ENCODE peak calls at places on chromosome 21, in four cellular contexts. One of them, this sample, is unnamed.

GRCh38 chr21:37546949-37547614 is 180.5 kb downstream of the DYRK1A start:
- DNase-seq in HEK293T: peak
- DNase-seq in iPS-NIHi11: no peak
- DNase-seq in iris pigment epithelial cell: no peak
- DNase-seq in this sample: peak

GRCh38 chr21:28253378-28253777 is 739.3 kb downstream of the LTN1 start:
- DNase-seq in iris pigment epithelial cell: peak
- DNase-seq in HEK293T: no peak
- DNase-seq in iPS-NIHi11: no peak
- DNase-seq in this sample: no peak

GRCh38 chr21:42653492-42654061 is at the start of gene PDE9A:
- DNase-seq in iPS-NIHi11: peak
- DNase-seq in iris pigment epithelial cell: no peak
- DNase-seq in HEK293T: peak
- DNase-seq in this sample: peak

GRCh38 chr21:21159253-21159899 is 161.2 kb downstream of the NCAM2 start:
- DNase-seq in HEK293T: no peak
- DNase-seq in iPS-NIHi11: no peak
- DNase-seq in iris pigment epithelial cell: peak
- DNase-seq in this sample: no peak

GRCh38 chr21:40416572-40416971 is 430.4 kb downstream of the DSCAM start:
- DNase-seq in HEK293T: no peak
- DNase-seq in iPS-NIHi11: no peak
- DNase-seq in iris pigment epithelial cell: no peak
- DNase-seq in this sample: no peak

GRCh38 chr21:42843021-42843420 is 36.3 kb downstream of the WDR4 start:
- DNase-seq in iris pigment epithelial cell: no peak
- DNase-seq in iPS-NIHi11: no peak
- DNase-seq in HEK293T: no peak
- DNase-seq in this sample: peak

GRCh38 chr21:29547998-29548397 is 249.3 kb downstream of the BACH1 start:
- DNase-seq in iris pigment epithelial cell: no peak
- DNase-seq in iPS-NIHi11: no peak
- DNase-seq in HEK293T: no peak
- DNase-seq in this sample: no peak

GRCh38 chr21:34606051-34606450 is 8.9 kb downstream of the RCAN1 start:
- DNase-seq in iris pigment epithelial cell: no peak
- DNase-seq in iPS-NIHi11: no peak
- DNase-seq in HEK293T: no peak
- DNase-seq in this sample: peak

GRCh38 chr21:17848228-17848627 is 29.1 kb upstream of the C21orf91 start:
- DNase-seq in iris pigment epithelial cell: peak
- DNase-seq in iPS-NIHi11: no peak
- DNase-seq in HEK293T: no peak
- DNase-seq in this sample: no peak

GRCh38 chr21:27171704-27172103 is 204.8 kb upstream of the ADAMTS5 start:
- DNase-seq in iPS-NIHi11: no peak
- DNase-seq in iris pigment epithelial cell: peak
- DNase-seq in HEK293T: no peak
- DNase-seq in this sample: no peak

GRCh38 chr21:42570362-42570761 is 56.7 kb downstream of the SLC37A1 start:
- DNase-seq in iris pigment epithelial cell: no peak
- DNase-seq in HEK293T: no peak
- DNase-seq in iPS-NIHi11: no peak
- DNase-seq in this sample: peak

GRCh38 chr21:27580276-27580675 is 613.4 kb upstream of the ADAMTS5 start:
- DNase-seq in iPS-NIHi11: no peak
- DNase-seq in HEK293T: no peak
- DNase-seq in iris pigment epithelial cell: peak
- DNase-seq in this sample: no peak

GRCh38 chr21:34651642-34652041 is 17.2 kb upstream of the CLIC6 start:
- DNase-seq in iris pigment epithelial cell: no peak
- DNase-seq in HEK293T: no peak
- DNase-seq in iPS-NIHi11: no peak
- DNase-seq in this sample: no peak

GRCh38 chr21:44817914-44818635 is at the start of gene SUMO3:
- DNase-seq in iris pigment epithelial cell: peak
- DNase-seq in HEK293T: peak
- DNase-seq in iPS-NIHi11: peak
- DNase-seq in this sample: peak

GRCh38 chr21:32367158-32367557 is 25.7 kb downstream of the URB1 start:
- DNase-seq in iris pigment epithelial cell: peak
- DNase-seq in iPS-NIHi11: no peak
- DNase-seq in HEK293T: no peak
- DNase-seq in this sample: no peak

GRCh38 chr21:34011660-34012059 is 61.7 kb upstream of the MRPS6 start:
- DNase-seq in iPS-NIHi11: no peak
- DNase-seq in HEK293T: no peak
- DNase-seq in iris pigment epithelial cell: no peak
- DNase-seq in this sample: no peak

GRCh38 chr21:21816778-21817177 is 818.6 kb downstream of the NCAM2 start:
- DNase-seq in HEK293T: no peak
- DNase-seq in iPS-NIHi11: no peak
- DNase-seq in iris pigment epithelial cell: no peak
- DNase-seq in this sample: no peak

GRCh38 chr21:43318368-43318767 is 108.6 kb downstream of the SIK1 start:
- DNase-seq in HEK293T: no peak
- DNase-seq in iPS-NIHi11: no peak
- DNase-seq in iris pigment epithelial cell: no peak
- DNase-seq in this sample: no peak

GRCh38 chr21:39004776-39005605 is 178.3 kb downstream of the PSMG1 start:
- DNase-seq in HEK293T: no peak
- DNase-seq in iris pigment epithelial cell: peak
- DNase-seq in iPS-NIHi11: peak
- DNase-seq in this sample: no peak

GRCh38 chr21:34112316-34113033 is 39.1 kb downstream of the MRPS6 start:
- DNase-seq in HEK293T: no peak
- DNase-seq in iris pigment epithelial cell: peak
- DNase-seq in iPS-NIHi11: no peak
- DNase-seq in this sample: no peak

GRCh38 chr21:33587792-33588484 is 546 bp downstream of the DONSON start:
- DNase-seq in HEK293T: peak
- DNase-seq in iPS-NIHi11: peak
- DNase-seq in iris pigment epithelial cell: peak
- DNase-seq in this sample: no peak

GRCh38 chr21:36987845-36988244 is 18.7 kb upstream of the RIPPLY3 start:
- DNase-seq in iris pigment epithelial cell: no peak
- DNase-seq in iPS-NIHi11: no peak
- DNase-seq in HEK293T: no peak
- DNase-seq in this sample: no peak

GRCh38 chr21:27734146-27734545 is 767.3 kb upstream of the ADAMTS5 start:
- DNase-seq in iPS-NIHi11: no peak
- DNase-seq in HEK293T: no peak
- DNase-seq in iris pigment epithelial cell: peak
- DNase-seq in this sample: no peak

GRCh38 chr21:35259452-35259851 is 210.3 kb upstream of the RUNX1 start:
- DNase-seq in HEK293T: no peak
- DNase-seq in iPS-NIHi11: no peak
- DNase-seq in iris pigment epithelial cell: no peak
- DNase-seq in this sample: no peak

GRCh38 chr21:30793581-30794314 is 19.3 kb downstream of the KRTAP8-1 start:
- DNase-seq in HEK293T: no peak
- DNase-seq in iPS-NIHi11: no peak
- DNase-seq in iris pigment epithelial cell: no peak
- DNase-seq in this sample: no peak

GRCh38 chr21:36799869-36800268 is 101.0 kb downstream of the SIM2 start:
- DNase-seq in HEK293T: no peak
- DNase-seq in iris pigment epithelial cell: no peak
- DNase-seq in iPS-NIHi11: no peak
- DNase-seq in this sample: no peak

GRCh38 chr21:42411891-42412635 is 8.4 kb downstream of the UBASH3A start:
- DNase-seq in iris pigment epithelial cell: no peak
- DNase-seq in HEK293T: no peak
- DNase-seq in iPS-NIHi11: peak
- DNase-seq in this sample: peak

GRCh38 chr21:34367320-34367935 is 3.6 kb downstream of the KCNE2 start:
- DNase-seq in iPS-NIHi11: peak
- DNase-seq in HEK293T: peak
- DNase-seq in iris pigment epithelial cell: peak
- DNase-seq in this sample: peak

GRCh38 chr21:28215214-28215954 is 777.3 kb downstream of the LTN1 start:
- DNase-seq in iris pigment epithelial cell: peak
- DNase-seq in HEK293T: no peak
- DNase-seq in iPS-NIHi11: no peak
- DNase-seq in this sample: no peak

GRCh38 chr21:37383066-37383465 is 16.5 kb downstream of the DYRK1A start:
- DNase-seq in HEK293T: no peak
- DNase-seq in iPS-NIHi11: no peak
- DNase-seq in iris pigment epithelial cell: no peak
- DNase-seq in this sample: no peak

GRCh38 chr21:45410865-45411809 is 6.2 kb downstream of the COL18A1 start:
- DNase-seq in iris pigment epithelial cell: no peak
- DNase-seq in HEK293T: no peak
- DNase-seq in iPS-NIHi11: no peak
- DNase-seq in this sample: peak

GRCh38 chr21:33053986-33054385 is 16.0 kb upstream of the OLIG1 start:
- DNase-seq in iPS-NIHi11: no peak
- DNase-seq in iris pigment epithelial cell: no peak
- DNase-seq in HEK293T: no peak
- DNase-seq in this sample: no peak

GRCh38 chr21:20645344-20645743 is 352.9 kb upstream of the NCAM2 start:
- DNase-seq in iPS-NIHi11: no peak
- DNase-seq in iris pigment epithelial cell: no peak
- DNase-seq in HEK293T: no peak
- DNase-seq in this sample: no peak

GRCh38 chr21:14584357-14585095 is 38.4 kb upstream of the SAMSN1 start:
- DNase-seq in iris pigment epithelial cell: no peak
- DNase-seq in iPS-NIHi11: no peak
- DNase-seq in HEK293T: no peak
- DNase-seq in this sample: no peak

GRCh38 chr21:44969965-44970755 is 30.3 kb downstream of the SLX9 start:
- DNase-seq in iris pigment epithelial cell: peak
- DNase-seq in HEK293T: no peak
- DNase-seq in iPS-NIHi11: no peak
- DNase-seq in this sample: peak

This sample was measured in islet precursor cell.